ENCODE peak calls at places on chromosomes 6 and 20, in nine cellular contexts. G is tibial nerve; B is lung; R is naive thymus-derived CD4-positive, alpha-beta T cell; V is left lung; A is foreskin keratinocyte; W is neuronal stem cell; Z is PC-3; S is Panc1. D is an unnamed sample.

GRCh38 chr20:38193586-38194105 is 28.6 kb upstream of the TGM2 start:
- DNase-seq in G (no peak), B (no peak), R (no peak), V (no peak), A (no peak), W (no peak), Z (no peak), S (no peak), D (no peak)

GRCh38 chr6:498795-499231 is 107.3 kb downstream of the IRF4 start:
- DNase-seq in G (no peak), B (no peak), R (no peak), V (no peak), A (no peak), W (no peak), Z (no peak), S (no peak), D (no peak)

GRCh38 chr20:19867940-19868371 is 109.9 kb downstream of the RIN2 start:
- DNase-seq in G (no peak), B (no peak), R (no peak), V (peak; percentile 83), A (no peak), W (no peak), Z (no peak), S (no peak), D (peak; percentile 61)

GRCh38 chr6:157774153-157775135 is 48.6 kb upstream of the SNX9 start:
- DNase-seq in G (no peak), B (no peak), R (no peak), V (no peak), A (no peak), W (no peak), Z (peak; percentile 13), S (no peak), D (no peak)

GRCh38 chr20:54345817-54346216 is 129.6 kb upstream of the DOK5 start:
- DNase-seq in G (no peak), B (no peak), R (no peak), V (no peak), A (no peak), W (no peak), Z (no peak), S (no peak), D (no peak)

GRCh38 chr6:38459291-38459690 is 180.4 kb downstream of the BTBD9 start:
- DNase-seq in G (no peak), B (no peak), R (no peak), V (no peak), A (no peak), W (no peak), Z (no peak), S (no peak), D (no peak)

GRCh38 chr6:16243055-16243454 is 4.7 kb downstream of the GMPR start:
- DNase-seq in G (peak; percentile 48), B (no peak), R (no peak), V (no peak), A (peak; percentile 63), W (no peak), Z (peak; percentile 94), S (no peak), D (no peak)

GRCh38 chr6:45703041-45703739 is 312.5 kb downstream of the CLIC5 start:
- DNase-seq in G (no peak), B (no peak), R (no peak), V (no peak), A (peak; percentile 54), W (no peak), Z (peak; percentile 65), S (no peak), D (no peak)

GRCh38 chr6:16108419-16108818 is 20.5 kb upstream of the MYLIP start:
- DNase-seq in G (no peak), B (no peak), R (no peak), V (no peak), A (no peak), W (no peak), Z (no peak), S (no peak), D (no peak)

GRCh38 chr6:53335224-53335994 is 13.3 kb downstream of the ELOVL5 start:
- DNase-seq in G (no peak), B (peak; percentile 32), R (peak; percentile 47), V (no peak), A (no peak), W (no peak), Z (no peak), S (no peak), D (no peak)
- H3K4me1 ChIP-seq in G (peaks cover 67% of the 10 kb centered on the region), B (peaks cover 27% of the 10 kb centered on the region), R (peaks cover 72% of the 10 kb centered on the region), V (peaks cover 59% of the 10 kb centered on the region), A (no peaks in the 10 kb centered on the region), W (peaks cover 18% of the 10 kb centered on the region), Z (no peaks in the 10 kb centered on the region), S (peaks cover 88% of the 10 kb centered on the region), D (no peaks in the 10 kb centered on the region)

GRCh38 chr20:15854871-15855270 is 718.4 kb downstream of the KIF16B start:
- DNase-seq in G (no peak), B (no peak), R (no peak), V (no peak), A (no peak), W (no peak), Z (no peak), S (no peak), D (no peak)
- H3K4me1 ChIP-seq in G (no peaks in the 10 kb centered on the region), B (no peaks in the 10 kb centered on the region), R (no peaks in the 10 kb centered on the region), V (no peaks in the 10 kb centered on the region), A (no peaks in the 10 kb centered on the region), W (no peaks in the 10 kb centered on the region), Z (no peaks in the 10 kb centered on the region), S (no peaks in the 10 kb centered on the region), D (no peaks in the 10 kb centered on the region)

DNA sequence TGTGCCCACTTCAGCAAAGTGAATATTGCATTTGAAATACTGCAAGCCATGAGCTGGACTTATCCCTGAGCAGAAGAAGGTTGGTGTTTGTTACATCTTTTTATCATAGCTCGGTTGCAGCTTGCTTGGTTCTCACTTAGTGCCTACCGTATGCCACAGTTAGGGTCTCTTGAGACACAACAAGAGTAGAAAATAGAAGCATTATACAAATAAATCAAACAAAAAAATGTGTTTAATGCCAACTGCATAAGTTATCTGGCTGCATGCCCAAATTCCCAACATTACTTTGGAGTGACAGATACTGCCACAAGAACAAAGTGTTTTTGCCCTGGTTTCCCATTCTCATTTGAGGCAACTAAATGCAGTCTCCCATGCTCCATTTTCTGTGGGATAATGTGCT is 53.9 kb upstream of the LAMP5 start:
- DNase-seq in G (no peak), B (no peak), R (no peak), V (no peak), A (no peak), W (no peak), Z (peak; percentile 89), S (no peak), D (no peak)
- H3K4me1 ChIP-seq in G (peaks cover 17% of the 10 kb centered on the region), B (peaks cover 2% of the 10 kb centered on the region), R (no peaks in the 10 kb centered on the region), V (no peaks in the 10 kb centered on the region), A (no peaks in the 10 kb centered on the region), W (no peaks in the 10 kb centered on the region), Z (peaks cover 16% of the 10 kb centered on the region), S (no peaks in the 10 kb centered on the region), D (no peaks in the 10 kb centered on the region)

GRCh38 chr6:169323221-169323620 is 69.6 kb upstream of the THBS2 start:
- DNase-seq in G (no peak), B (peak; percentile 20), R (no peak), V (no peak), A (no peak), W (no peak), Z (no peak), S (no peak), D (no peak)

GRCh38 chr6:169324661-169325459 is 71.2 kb upstream of the THBS2 start:
- DNase-seq in G (no peak), B (no peak), R (no peak), V (no peak), A (peak; percentile 63), W (no peak), Z (no peak), S (no peak), D (no peak)

GRCh38 chr6:169328112-169328801 is 74.6 kb upstream of the THBS2 start:
- DNase-seq in G (no peak), B (no peak), R (no peak), V (peak; percentile 24), A (no peak), W (no peak), Z (no peak), S (no peak), D (peak; percentile 32)

GRCh38 chr6:169324086-169324485 is 70.4 kb upstream of the THBS2 start:
- DNase-seq in G (no peak), B (no peak), R (no peak), V (no peak), A (no peak), W (no peak), Z (no peak), S (no peak), D (no peak)

GRCh38 chr6:169326067-169326799 is 72.6 kb upstream of the THBS2 start:
- DNase-seq in G (no peak), B (no peak), R (no peak), V (peak; percentile 68), A (no peak), W (peak; percentile 6), Z (peak; percentile 45), S (peak; percentile 7), D (no peak)
- H3K4me1 ChIP-seq in G (no peaks in the 10 kb centered on the region), B (no peaks in the 10 kb centered on the region), R (no peaks in the 10 kb centered on the region), V (no peaks in the 10 kb centered on the region), A (peaks cover 20% of the 10 kb centered on the region), W (no peaks in the 10 kb centered on the region), Z (no peaks in the 10 kb centered on the region), S (no peaks in the 10 kb centered on the region), D (no peaks in the 10 kb centered on the region)

DNA sequence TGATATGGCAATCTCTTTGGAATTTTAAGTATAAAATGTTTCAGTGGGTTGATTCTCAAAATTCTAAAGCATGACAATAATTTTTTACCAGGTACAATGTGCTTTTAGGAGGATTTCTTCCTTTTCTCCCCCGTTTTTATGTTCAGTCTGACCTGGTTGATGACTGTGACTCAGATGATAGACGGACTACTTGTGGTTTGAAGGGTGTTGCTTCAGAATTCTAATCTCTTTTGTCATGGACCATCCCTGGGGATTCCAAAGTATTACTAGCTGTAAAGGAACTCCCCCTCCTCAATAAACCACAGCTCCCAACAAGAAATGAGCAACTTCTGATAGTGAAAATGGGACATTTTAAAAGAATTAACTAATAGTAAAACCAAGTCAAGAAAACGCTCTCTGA is 34.9 kb upstream of the TNFAIP3 start:
- DNase-seq in G (no peak), B (no peak), R (no peak), V (no peak), A (peak; percentile 94), W (no peak), Z (peak; percentile 88), S (no peak), D (no peak)
- H3K4me1 ChIP-seq in G (no peaks in the 10 kb centered on the region), B (no peaks in the 10 kb centered on the region), R (peaks cover 16% of the 10 kb centered on the region), V (peaks cover 13% of the 10 kb centered on the region), A (peaks cover 55% of the 10 kb centered on the region), W (no peaks in the 10 kb centered on the region), Z (peaks cover 39% of the 10 kb centered on the region), S (no peaks in the 10 kb centered on the region), D (no peaks in the 10 kb centered on the region)

DNA sequence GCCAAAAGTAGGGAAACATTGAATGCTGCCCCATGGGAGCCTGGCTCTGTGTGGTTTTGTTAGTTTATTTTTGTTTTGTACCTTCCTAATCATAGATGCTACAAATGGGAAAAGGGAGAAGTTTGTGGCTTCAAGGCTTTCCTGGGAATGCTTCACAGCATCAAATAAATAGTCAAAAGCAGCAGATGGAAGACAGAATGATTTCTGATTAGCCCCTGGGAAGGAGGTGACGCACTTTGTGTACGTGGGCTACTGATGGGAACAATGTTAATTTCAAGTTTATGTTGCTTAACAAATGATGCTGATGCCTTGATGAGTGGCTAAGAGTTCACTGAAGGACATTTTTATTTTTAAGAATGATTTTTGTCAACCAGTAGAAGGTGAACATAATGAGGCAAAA is 532.8 kb downstream of the BCKDHB start:
- DNase-seq in G (no peak), B (no peak), R (no peak), V (no peak), A (no peak), W (no peak), Z (no peak), S (no peak), D (no peak)
- H3K4me1 ChIP-seq in G (peaks cover 21% of the 10 kb centered on the region), B (no peaks in the 10 kb centered on the region), R (no peaks in the 10 kb centered on the region), V (peaks cover 6% of the 10 kb centered on the region), A (peaks cover 22% of the 10 kb centered on the region), W (no peaks in the 10 kb centered on the region), Z (peaks cover 24% of the 10 kb centered on the region), S (no peaks in the 10 kb centered on the region), D (no peaks in the 10 kb centered on the region)

GRCh38 chr6:107603029-107603428 is 113.1 kb downstream of the SOBP start:
- DNase-seq in G (no peak), B (no peak), R (no peak), V (no peak), A (no peak), W (no peak), Z (no peak), S (no peak), D (no peak)
- H3K4me1 ChIP-seq in G (peaks cover 15% of the 10 kb centered on the region), B (peaks cover 18% of the 10 kb centered on the region), R (no peaks in the 10 kb centered on the region), V (no peaks in the 10 kb centered on the region), A (peaks cover 15% of the 10 kb centered on the region), W (peaks cover 26% of the 10 kb centered on the region), Z (peaks cover 7% of the 10 kb centered on the region), S (peaks cover 18% of the 10 kb centered on the region), D (peaks cover 48% of the 10 kb centered on the region)

D was measured in psoas muscle.